ENCODE peak calls at places on chromosomes 3 and 15, in seven cellular contexts. O is neural progenitor cell, M is GM23248, A is GM23338, P is OCI-LY7, H is HCT116, X is PC-3. C is an unnamed sample.

GRCh38 chr15:63887630-63888029 is 53.9 kb upstream of the HERC1 start:
- DNase-seq in O (no peak), M (no peak), A (no peak), P (no peak), H (no peak), X (no peak), C (no peak)

GRCh38 chr3:138686771-138687221 is 78.2 kb downstream of the FAIM start:
- DNase-seq in O (no peak), M (peak; percentile 75), A (no peak), P (peak; percentile 61), H (no peak), X (peak; percentile 76), C (peak; percentile 21)

GRCh38 chr3:43418601-43419272 is 132.4 kb downstream of the SNRK start:
- DNase-seq in O (no peak), M (no peak), A (no peak), P (no peak), H (no peak), X (peak; percentile 86), C (no peak)

GRCh38 chr3:52023101-52023770 is 27.5 kb upstream of the RPL29 start:
- DNase-seq in O (no peak), M (no peak), A (no peak), P (no peak), H (no peak), X (no peak), C (no peak)

GRCh38 chr15:35206060-35206675 is 121.1 kb upstream of the NANOGP8 start:
- DNase-seq in O (peak; percentile 12), M (no peak), A (peak; percentile 73), P (peak; percentile 7), H (peak; percentile 7), X (peak; percentile 74), C (peak; percentile 9)

GRCh38 chr15:51731549-51732267 is 5.7 kb downstream of the LYSMD2 start:
- DNase-seq in O (no peak), M (peak; percentile 50), A (peak; percentile 15), P (peak; percentile 71), H (no peak), X (no peak), C (no peak)

GRCh38 chr15:36782681-36783080 is 203.3 kb downstream of the CDIN1 start:
- DNase-seq in O (no peak), M (no peak), A (no peak), P (no peak), H (no peak), X (no peak), C (no peak)

GRCh38 chr15:70421197-70421482 is 323.4 kb upstream of the TLE3 start:
- DNase-seq in O (no peak), M (no peak), A (no peak), P (no peak), H (no peak), X (no peak), C (no peak)

GRCh38 chr3:139893264-139893962 is 41.6 kb upstream of the CLSTN2 start:
- DNase-seq in O (no peak), M (no peak), A (no peak), P (no peak), H (no peak), X (no peak), C (no peak)

GRCh38 chr15:77650285-77650684 is 17.6 kb upstream of the LINGO1 start:
- DNase-seq in O (peak; percentile 85), M (peak; percentile 22), A (peak; percentile 85), P (peak; percentile 14), H (peak; percentile 12), X (no peak), C (peak; percentile 37)

GRCh38 chr15:90142216-90143175 is 40.2 kb upstream of the IDH2 start:
- DNase-seq in O (no peak), M (no peak), A (no peak), P (no peak), H (no peak), X (no peak), C (no peak)

GRCh38 chr15:62087671-62088360 is 21.0 kb downstream of the C2CD4A start:
- DNase-seq in O (no peak), M (peak; percentile 69), A (no peak), P (no peak), H (no peak), X (peak; percentile 49), C (peak; percentile 25)

GRCh38 chr3:188507244-188507720 is 353.3 kb downstream of the LPP start:
- DNase-seq in O (no peak), M (peak; percentile 85), A (peak; percentile 49), P (peak; percentile 13), H (no peak), X (no peak), C (peak; percentile 32)

GRCh38 chr3:198113219-198114053 is 153.4 kb downstream of the LMLN start:
- DNase-seq in O (peak; percentile 72), M (peak; percentile 28), A (peak; percentile 56), P (no peak), H (no peak), X (no peak), C (no peak)

GRCh38 chr3:14216257-14217048 is 37.8 kb downstream of the LSM3 start:
- DNase-seq in O (peak; percentile 76), M (no peak), A (peak; percentile 97), P (peak; percentile 93), H (no peak), X (no peak), C (no peak)

GRCh38 chr3:101038880-101039279 is 45.7 kb upstream of the ABI3BP start:
- DNase-seq in O (no peak), M (peak; percentile 50), A (no peak), P (no peak), H (no peak), X (peak; percentile 45), C (no peak)

GRCh38 chr15:38620108-38620507 is 55.5 kb upstream of the RASGRP1 start:
- DNase-seq in O (no peak), M (no peak), A (no peak), P (no peak), H (no peak), X (no peak), C (no peak)

GRCh38 chr3:190032924-190033323 is 87.8 kb downstream of the P3H2 start:
- DNase-seq in O (peak; percentile 66), M (no peak), A (peak; percentile 82), P (no peak), H (no peak), X (no peak), C (no peak)

GRCh38 chr15:59830873-59831272 is 141.8 kb upstream of the BNIP2 start:
- DNase-seq in O (no peak), M (no peak), A (no peak), P (no peak), H (no peak), X (no peak), C (no peak)

GRCh38 chr3:47899495-47900108 is 96.7 kb downstream of the DHX30 start:
- DNase-seq in O (no peak), M (no peak), A (no peak), P (no peak), H (no peak), X (no peak), C (peak; percentile 46)

GRCh38 chr15:52559022-52559421 is 9.8 kb downstream of the ARPP19 start:
- DNase-seq in O (no peak), M (no peak), A (no peak), P (peak; percentile 55), H (no peak), X (no peak), C (no peak)

GRCh38 chr15:64014995-64015394 is 31.3 kb downstream of the DAPK2 start:
- DNase-seq in O (no peak), M (no peak), A (no peak), P (no peak), H (no peak), X (no peak), C (no peak)

GRCh38 chr15:66833803-66834202 is 131.8 kb downstream of the SMAD6 start:
- DNase-seq in O (no peak), M (no peak), A (no peak), P (no peak), H (no peak), X (no peak), C (no peak)
- H3K4me1 ChIP-seq in O (peaks cover 19% of the 10 kb centered on the region), M (peaks cover 42% of the 10 kb centered on the region), A (peaks cover 18% of the 10 kb centered on the region), P (peaks cover 43% of the 10 kb centered on the region), H (peaks cover 8% of the 10 kb centered on the region), X (peaks cover 32% of the 10 kb centered on the region), C (peaks cover 14% of the 10 kb centered on the region)

GRCh38 chr3:63354160-63354559 is 76.1 kb downstream of the SYNPR start:
- DNase-seq in O (no peak), M (peak; percentile 39), A (no peak), P (no peak), H (no peak), X (peak; percentile 37), C (no peak)
- TF ChIP-seq EZH2phosphoT487 in O (no peak), M (no peak), A (no peak), P (no peak), H (no peak), X (no peak), C (no peak)

GRCh38 chr15:67083135-67083766 is 17.8 kb downstream of the SMAD3 start:
- DNase-seq in O (no peak), M (peak; percentile 74), A (no peak), P (peak; percentile 62), H (no peak), X (no peak), C (no peak)
- H3K4me1 ChIP-seq in O (peaks cover 54% of the 10 kb centered on the region), M (peaks cover 77% of the 10 kb centered on the region), A (peaks cover 13% of the 10 kb centered on the region), P (peaks cover 97% of the 10 kb centered on the region), H (peaks cover 68% of the 10 kb centered on the region), X (peaks cover 64% of the 10 kb centered on the region), C (peaks cover 83% of the 10 kb centered on the region)

GRCh38 chr3:157360044-157360443 is 76.6 kb upstream of the PTX3 start:
- DNase-seq in O (no peak), M (peak; percentile 91), A (no peak), P (no peak), H (peak; percentile 26), X (peak; percentile 94), C (no peak)
- TF ChIP-seq EZH2phosphoT487 in O (no peak), M (peak; percentile 69), A (no peak), P (no peak), H (no peak), X (no peak), C (no peak)

DNA sequence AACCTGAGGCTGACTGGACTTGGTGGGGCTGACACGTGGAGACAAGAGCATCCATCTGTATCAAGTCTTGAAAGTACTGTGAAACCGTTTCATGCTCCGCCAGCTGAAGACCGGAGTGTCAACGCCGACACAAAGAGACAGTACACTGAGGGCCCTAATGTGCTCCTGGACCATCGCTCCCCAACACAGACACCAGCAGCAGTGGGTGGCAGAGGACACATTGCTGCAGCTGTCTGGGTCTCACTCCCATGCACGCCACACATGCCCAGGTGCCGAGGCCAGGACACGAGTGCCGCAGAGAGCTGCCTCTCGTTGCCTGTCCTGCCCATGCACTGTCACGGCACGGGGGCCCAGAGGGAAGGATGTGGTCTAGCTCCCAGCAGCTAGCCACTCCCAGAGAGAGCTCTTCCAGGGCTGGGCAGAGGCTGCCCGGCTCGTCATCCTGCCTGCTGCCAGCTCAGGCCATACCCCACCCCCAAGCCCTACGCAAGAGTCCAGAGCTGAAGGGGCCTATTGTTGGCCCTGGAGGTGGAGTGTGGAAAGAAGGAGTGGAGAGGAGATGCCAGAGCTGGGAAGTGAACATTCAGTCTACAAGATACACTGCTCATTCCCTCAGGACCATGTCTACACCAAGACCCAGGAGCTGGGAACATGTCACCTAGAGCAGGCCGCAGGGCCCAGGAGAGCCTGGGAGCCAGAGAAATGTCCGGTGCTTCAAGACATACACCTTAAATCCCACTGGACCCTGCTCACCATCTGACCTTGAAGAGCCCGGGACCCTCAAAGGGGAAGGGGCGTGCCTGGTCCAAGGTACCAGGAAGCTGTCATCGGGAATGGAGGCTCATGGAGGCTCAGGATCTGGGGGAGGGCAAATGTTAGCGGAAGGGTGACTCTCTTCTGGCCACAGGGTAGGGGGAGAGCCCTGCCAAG is 7.7 kb downstream of the TNK2 start:
- DNase-seq in O (no peak), M (peak; percentile 49), A (no peak), P (peak; percentile 34), H (no peak), X (peak; percentile 86), C (peak; percentile 3)
- H3K4me1 ChIP-seq in O (peaks cover 15% of the 10 kb centered on the region), M (peaks cover 14% of the 10 kb centered on the region), A (peaks cover 19% of the 10 kb centered on the region), P (peaks cover 67% of the 10 kb centered on the region), H (peaks cover 28% of the 10 kb centered on the region), X (peaks cover 43% of the 10 kb centered on the region), C (peaks cover 18% of the 10 kb centered on the region)